ENCODE peak calls at places on chromosomes 2 and 18, in nine cellular contexts. A, C, I, D, X, E, Y, J and K are unnamed samples.

GRCh38 chr2:134459706-134460406 is 206.0 kb downstream of the MGAT5 start:
- DNase-seq in A (no peak), C (no peak), I (no peak), D (no peak), X (no peak), E (no peak), Y (no peak), J (no peak), K (no peak)

GRCh38 chr18:58942486-58942885 is 77.8 kb downstream of the ZNF532 start:
- DNase-seq in A (no peak), C (no peak), I (no peak), D (no peak), X (no peak), E (no peak), Y (no peak), J (no peak), K (no peak)

GRCh38 chr2:160299540-160299939 is 99.5 kb upstream of the ITGB6 start:
- DNase-seq in A (no peak), C (no peak), I (no peak), D (peak), X (no peak), E (no peak), Y (no peak), J (no peak), K (no peak)

GRCh38 chr2:53268086-53268485 is 499.5 kb upstream of the CHAC2 start:
- DNase-seq in A (no peak), C (no peak), I (no peak), D (no peak), X (no peak), E (no peak), Y (no peak), J (no peak), K (no peak)

GRCh38 chr2:118013221-118013723 is 598 bp downstream of the CCDC93 start:
- DNase-seq in A (peak), C (peak), I (peak), D (no peak), X (peak), E (peak), Y (peak), J (peak), K (peak)

GRCh38 chr2:132721938-132722337 is 51.9 kb upstream of the LYPD1 start:
- DNase-seq in A (no peak), C (no peak), I (no peak), D (no peak), X (no peak), E (no peak), Y (no peak), J (no peak), K (no peak)

GRCh38 chr2:167331636-167332232 is 443.5 kb downstream of the XIRP2 start:
- DNase-seq in A (peak), C (no peak), I (no peak), D (no peak), X (no peak), E (no peak), Y (peak), J (no peak), K (peak)

GRCh38 chr2:11159574-11160170 is 4.4 kb downstream of the SLC66A3 start:
- DNase-seq in A (no peak), C (peak), I (no peak), D (no peak), X (no peak), E (no peak), Y (no peak), J (no peak), K (no peak)

GRCh38 chr2:102657770-102658169 is 38.4 kb downstream of the SLC9A2 start:
- DNase-seq in A (no peak), C (no peak), I (no peak), D (no peak), X (no peak), E (no peak), Y (peak), J (no peak), K (peak)

GRCh38 chr2:128373346-128374000 is 54.8 kb upstream of the HS6ST1 start:
- DNase-seq in A (no peak), C (no peak), I (no peak), D (no peak), X (no peak), E (no peak), Y (no peak), J (no peak), K (no peak)

GRCh38 chr18:8351173-8351572 is 258.1 kb upstream of the RAB12 start:
- DNase-seq in A (no peak), C (no peak), I (no peak), D (no peak), X (no peak), E (no peak), Y (no peak), J (peak), K (no peak)

GRCh38 chr18:8261651-8262091 is 347.6 kb upstream of the RAB12 start:
- DNase-seq in A (no peak), C (no peak), I (no peak), D (no peak), X (no peak), E (no peak), Y (no peak), J (peak), K (no peak)

GRCh38 chr2:119259296-119259860 is 35.7 kb downstream of the STEAP3 start:
- DNase-seq in A (peak), C (no peak), I (no peak), D (no peak), X (no peak), E (no peak), Y (no peak), J (no peak), K (no peak)

GRCh38 chr2:189179607-189179979 is at the start of gene COL5A2:
- DNase-seq in A (peak), C (peak), I (no peak), D (peak), X (peak), E (no peak), Y (no peak), J (peak), K (no peak)

GRCh38 chr18:77098033-77098432 is 34.5 kb downstream of the MBP start:
- DNase-seq in A (no peak), C (no peak), I (no peak), D (peak), X (no peak), E (no peak), Y (peak), J (peak), K (no peak)

GRCh38 chr18:389658-390357 is 110.7 kb downstream of the COLEC12 start:
- DNase-seq in A (no peak), C (no peak), I (no peak), D (peak), X (no peak), E (no peak), Y (peak), J (no peak), K (no peak)
- TF ChIP-seq CTCF in A (peak), C (no peak), I (peak), D (peak), X (no peak), E (no peak), Y (no peak), J (peak), K (no peak)

GRCh38 chr2:86335865-86336321 is 1.5 kb downstream of the REEP1 start:
- DNase-seq in A (no peak), C (no peak), I (no peak), D (no peak), X (no peak), E (no peak), Y (no peak), J (no peak), K (peak)
- TF ChIP-seq CTCF in A (no peak), C (no peak), I (no peak), D (no peak), X (no peak), E (no peak), Y (no peak), J (no peak), K (no peak)

GRCh38 chr2:235910067-235910466 is 258.1 kb downstream of the GBX2 start:
- DNase-seq in A (no peak), C (no peak), I (no peak), D (no peak), X (no peak), E (no peak), Y (no peak), J (no peak), K (no peak)
- TF ChIP-seq CTCF in A (no peak), C (no peak), I (no peak), D (no peak), X (no peak), E (no peak), Y (no peak), J (no peak), K (no peak)

DNA sequence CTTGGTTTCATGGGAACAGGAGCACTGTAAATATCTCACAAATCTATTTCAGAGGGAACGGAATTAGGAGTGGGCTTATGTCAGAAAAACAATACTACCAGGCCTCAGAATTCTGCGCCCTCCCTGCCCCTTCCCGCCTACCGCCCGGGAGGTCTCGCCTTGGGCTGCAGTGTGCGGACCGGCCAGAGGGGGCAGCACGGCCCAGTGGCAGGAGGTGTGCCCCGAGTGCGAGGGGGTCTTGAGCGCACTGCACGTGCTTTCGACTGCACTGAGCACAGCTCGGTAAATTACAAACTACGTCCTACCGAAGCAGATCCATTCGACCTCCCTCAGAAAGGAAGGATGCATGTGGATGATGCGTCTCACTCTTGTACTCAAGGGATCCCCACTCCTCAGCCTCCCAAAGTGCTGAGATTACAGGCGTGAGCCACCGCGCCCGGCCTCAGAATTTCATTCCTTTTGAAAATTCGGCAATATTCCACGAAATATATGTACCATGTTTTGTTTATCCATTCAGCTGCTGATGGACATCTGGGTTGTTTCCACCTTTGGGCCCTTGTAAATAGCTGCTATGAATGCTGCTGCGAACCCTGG is 297.0 kb downstream of the BCL2 start:
- DNase-seq in A (peak), C (no peak), I (peak), D (no peak), X (no peak), E (no peak), Y (no peak), J (no peak), K (no peak)
- TF ChIP-seq CTCF in A (peak), C (peak), I (peak), D (peak), X (peak), E (peak), Y (peak), J (peak), K (peak)

GRCh38 chr2:36544638-36545338 is 53.2 kb downstream of the FEZ2 start:
- DNase-seq in A (no peak), C (no peak), I (no peak), D (no peak), X (no peak), E (no peak), Y (no peak), J (peak), K (no peak)

GRCh38 chr2:36547906-36548305 is 50.1 kb downstream of the FEZ2 start:
- DNase-seq in A (no peak), C (no peak), I (no peak), D (no peak), X (no peak), E (no peak), Y (no peak), J (no peak), K (no peak)

GRCh38 chr2:36541891-36542595 is 55.9 kb downstream of the FEZ2 start:
- DNase-seq in A (no peak), C (no peak), I (peak), D (no peak), X (no peak), E (no peak), Y (no peak), J (no peak), K (no peak)

GRCh38 chr2:36549063-36549662 is 48.8 kb downstream of the FEZ2 start:
- DNase-seq in A (no peak), C (no peak), I (no peak), D (no peak), X (no peak), E (no peak), Y (no peak), J (no peak), K (no peak)

GRCh38 chr2:36545871-36546416 is 52.0 kb downstream of the FEZ2 start:
- DNase-seq in A (no peak), C (no peak), I (no peak), D (no peak), X (no peak), E (no peak), Y (no peak), J (no peak), K (no peak)
- TF ChIP-seq CTCF in A (no peak), C (peak), I (no peak), D (peak), X (no peak), E (no peak), Y (no peak), J (no peak), K (no peak)

GRCh38 chr2:170381678-170382077 is 203.7 kb downstream of the MYO3B start:
- DNase-seq in A (no peak), C (no peak), I (no peak), D (no peak), X (no peak), E (no peak), Y (no peak), J (no peak), K (no peak)

GRCh38 chr2:170380267-170380666 is 202.3 kb downstream of the MYO3B start:
- DNase-seq in A (no peak), C (no peak), I (no peak), D (no peak), X (no peak), E (no peak), Y (no peak), J (no peak), K (no peak)

GRCh38 chr2:170375192-170375591 is 197.2 kb downstream of the MYO3B start:
- DNase-seq in A (no peak), C (no peak), I (no peak), D (no peak), X (peak), E (no peak), Y (no peak), J (peak), K (no peak)

GRCh38 chr2:170377469-170378207 is 199.7 kb downstream of the MYO3B start:
- DNase-seq in A (no peak), C (no peak), I (no peak), D (no peak), X (no peak), E (no peak), Y (no peak), J (peak), K (no peak)
- TF ChIP-seq CTCF in A (peak), C (no peak), I (no peak), D (no peak), X (peak), E (no peak), Y (no peak), J (peak), K (no peak)

GRCh38 chr2:207489251-207489650 is 40.5 kb upstream of the CREB1 start:
- DNase-seq in A (no peak), C (no peak), I (no peak), D (no peak), X (no peak), E (no peak), Y (no peak), J (no peak), K (no peak)
- TF ChIP-seq CTCF in A (no peak), C (no peak), I (no peak), D (no peak), X (no peak), E (no peak), Y (no peak), J (no peak), K (no peak)

DNA sequence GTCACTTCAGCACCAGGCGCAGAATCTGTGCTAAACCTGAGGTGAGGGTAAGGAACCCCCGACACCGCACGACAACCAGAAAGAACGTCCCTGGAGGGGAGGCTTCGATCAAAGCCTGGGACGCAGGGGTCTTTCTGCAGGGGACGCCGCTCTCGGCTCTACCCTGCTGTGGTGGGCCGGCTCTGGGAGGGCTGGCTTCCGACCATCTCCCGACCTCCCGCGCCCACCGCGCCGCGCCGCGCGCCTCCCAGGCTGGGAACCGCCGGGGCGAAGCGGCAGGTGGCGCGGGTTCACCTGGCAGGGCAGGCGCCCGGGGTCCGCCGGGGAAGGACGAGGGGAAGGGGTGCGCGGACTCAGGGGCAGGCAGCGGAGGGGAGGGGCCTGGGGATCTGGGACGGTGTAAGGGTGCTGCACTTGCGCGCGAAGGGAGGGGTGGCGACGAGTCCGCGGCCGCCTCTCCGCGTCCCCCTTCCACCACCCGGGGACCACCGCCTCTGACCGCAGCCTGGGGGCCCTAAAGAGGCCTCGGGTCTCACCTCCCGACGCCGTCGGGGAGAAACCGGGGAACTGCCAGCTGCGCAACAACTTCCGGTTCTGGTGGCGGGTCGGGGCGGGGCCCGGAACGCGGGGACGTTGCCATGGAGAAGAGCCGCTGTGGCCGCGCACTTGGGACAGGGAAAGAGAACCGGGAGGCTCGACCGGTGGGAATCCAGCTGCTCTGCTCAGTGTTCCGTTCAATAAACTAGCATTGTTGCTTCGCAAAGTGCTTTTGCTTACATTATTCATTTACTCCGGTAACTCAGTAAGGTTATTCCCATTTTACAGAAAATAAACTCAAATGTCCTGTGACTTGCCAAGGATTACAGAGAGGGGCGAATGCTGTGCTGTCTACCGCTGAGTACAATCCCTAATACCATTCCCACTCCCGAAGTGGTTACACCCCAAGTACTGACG is at the start of gene ZNF396:
- DNase-seq in A (peak), C (peak), I (peak), D (peak), X (peak), E (peak), Y (peak), J (peak), K (peak)
- TF ChIP-seq CTCF in A (no peak), C (no peak), I (no peak), D (no peak), X (no peak), E (no peak), Y (no peak), J (no peak), K (no peak)

GRCh38 chr2:196322963-196323810 is 151.8 kb upstream of the STK17B start:
- DNase-seq in A (no peak), C (no peak), I (no peak), D (peak), X (no peak), E (no peak), Y (no peak), J (peak), K (no peak)
- TF ChIP-seq CTCF in A (no peak), C (no peak), I (no peak), D (no peak), X (no peak), E (no peak), Y (no peak), J (no peak), K (no peak)